ENCODE peak calls at places on chromosomes 2 and 18, in five cellular contexts. One of them, this sample, is unnamed. For H3K4me1, the result is how much of the 10 kb centered on the place peaks cover.

GRCh38 chr18:22015156-22015555 is 154.2 kb upstream of the GATA6 start:
- DNase-seq in heart right ventricle: no peak
- DNase-seq in lung: no peak
- DNase-seq in ovary: no peak
- DNase-seq in IMR-90: peak
- DNase-seq in this sample: no peak

GRCh38 chr2:16392647-16393482 is 272.8 kb downstream of the CYRIA start:
- DNase-seq in lung: no peak
- DNase-seq in IMR-90: no peak
- DNase-seq in heart right ventricle: no peak
- DNase-seq in ovary: no peak
- DNase-seq in this sample: no peak

GRCh38 chr2:86764661-86765307 is 25.9 kb downstream of the CD8A start:
- DNase-seq in lung: no peak
- DNase-seq in ovary: no peak
- DNase-seq in IMR-90: peak
- DNase-seq in heart right ventricle: no peak
- DNase-seq in this sample: peak

GRCh38 chr2:182559623-182560022 is 132.8 kb upstream of the PDE1A start:
- DNase-seq in heart right ventricle: no peak
- DNase-seq in IMR-90: peak
- DNase-seq in ovary: no peak
- DNase-seq in lung: no peak
- DNase-seq in this sample: no peak

GRCh38 chr18:41324934-41325333 is 630.1 kb upstream of the PIK3C3 start:
- DNase-seq in IMR-90: peak
- DNase-seq in ovary: no peak
- DNase-seq in lung: no peak
- DNase-seq in heart right ventricle: no peak
- DNase-seq in this sample: no peak

GRCh38 chr2:117199511-117199910 is 615.0 kb upstream of the DDX18 start:
- DNase-seq in IMR-90: no peak
- DNase-seq in ovary: no peak
- DNase-seq in heart right ventricle: no peak
- DNase-seq in lung: no peak
- DNase-seq in this sample: no peak

GRCh38 chr2:55033076-55033742 is 17.0 kb downstream of the RTN4 start:
- DNase-seq in ovary: no peak
- DNase-seq in heart right ventricle: no peak
- DNase-seq in IMR-90: no peak
- DNase-seq in lung: no peak
- DNase-seq in this sample: no peak

GRCh38 chr2:43331428-43331827 is 105.0 kb upstream of the ZFP36L2 start:
- DNase-seq in lung: no peak
- DNase-seq in IMR-90: peak
- DNase-seq in heart right ventricle: no peak
- DNase-seq in ovary: no peak
- DNase-seq in this sample: no peak

GRCh38 chr2:175030380-175031271 is 25.4 kb upstream of the CHN1 start:
- DNase-seq in ovary: peak
- DNase-seq in lung: no peak
- DNase-seq in IMR-90: peak
- DNase-seq in heart right ventricle: no peak
- DNase-seq in this sample: no peak

GRCh38 chr18:79241755-79242154 is 154.0 kb upstream of the NFATC1 start:
- DNase-seq in ovary: no peak
- DNase-seq in IMR-90: no peak
- DNase-seq in lung: no peak
- DNase-seq in heart right ventricle: no peak
- DNase-seq in this sample: no peak

GRCh38 chr2:219714681-219715080 is 87.3 kb downstream of the SLC4A3 start:
- DNase-seq in lung: no peak
- DNase-seq in heart right ventricle: no peak
- DNase-seq in IMR-90: no peak
- DNase-seq in ovary: no peak
- DNase-seq in this sample: no peak

GRCh38 chr2:226121339-226121738 is 678.3 kb downstream of the IRS1 start:
- DNase-seq in heart right ventricle: no peak
- DNase-seq in lung: no peak
- DNase-seq in IMR-90: peak
- DNase-seq in ovary: no peak
- DNase-seq in this sample: no peak

GRCh38 chr2:207926133-207927076 is 98.9 kb downstream of the PLEKHM3 start:
- DNase-seq in IMR-90: peak
- DNase-seq in lung: peak
- DNase-seq in heart right ventricle: peak
- DNase-seq in ovary: peak
- DNase-seq in this sample: peak

GRCh38 chr18:76397631-76398030 is 97.4 kb downstream of the ZNF516 start:
- DNase-seq in ovary: no peak
- DNase-seq in lung: no peak
- DNase-seq in heart right ventricle: no peak
- DNase-seq in IMR-90: no peak
- DNase-seq in this sample: no peak

GRCh38 chr2:43129676-43130547 is 96.5 kb downstream of the ZFP36L2 start:
- DNase-seq in lung: no peak
- DNase-seq in heart right ventricle: peak
- DNase-seq in ovary: no peak
- DNase-seq in IMR-90: peak
- DNase-seq in this sample: no peak

GRCh38 chr2:232018191-232018590 is 56.7 kb downstream of the DIS3L2 start:
- DNase-seq in heart right ventricle: no peak
- DNase-seq in lung: no peak
- DNase-seq in ovary: no peak
- DNase-seq in IMR-90: peak
- DNase-seq in this sample: no peak

GRCh38 chr2:19719540-19719939 is 182.2 kb downstream of the TTC32 start:
- DNase-seq in ovary: no peak
- DNase-seq in lung: no peak
- DNase-seq in heart right ventricle: no peak
- DNase-seq in IMR-90: no peak
- DNase-seq in this sample: no peak

GRCh38 chr2:43340945-43341356 is 114.5 kb upstream of the ZFP36L2 start:
- DNase-seq in ovary: no peak
- DNase-seq in heart right ventricle: no peak
- DNase-seq in IMR-90: peak
- DNase-seq in lung: no peak
- DNase-seq in this sample: peak

GRCh38 chr18:23745366-23745765 is 56.1 kb downstream of the LAMA3 start:
- DNase-seq in IMR-90: no peak
- DNase-seq in ovary: no peak
- DNase-seq in lung: no peak
- DNase-seq in heart right ventricle: no peak
- DNase-seq in this sample: no peak

GRCh38 chr2:74334931-74335333 is 8.3 kb downstream of the SLC4A5 start:
- DNase-seq in lung: peak
- DNase-seq in heart right ventricle: peak
- DNase-seq in IMR-90: peak
- DNase-seq in ovary: peak
- DNase-seq in this sample: peak

GRCh38 chr2:239035361-239035814 is 187.5 kb downstream of the TWIST2 start:
- DNase-seq in IMR-90: no peak
- DNase-seq in lung: peak
- DNase-seq in ovary: peak
- DNase-seq in heart right ventricle: peak
- DNase-seq in this sample: peak

GRCh38 chr2:101899871-101900270 is 91.9 kb upstream of the IL1R2 start:
- DNase-seq in heart right ventricle: no peak
- DNase-seq in lung: no peak
- DNase-seq in IMR-90: no peak
- DNase-seq in ovary: no peak
- DNase-seq in this sample: no peak
- H3K27ac ChIP-seq in heart right ventricle: no peak
- H3K27ac ChIP-seq in lung: no peak
- H3K27ac ChIP-seq in IMR-90: no peak
- H3K27ac ChIP-seq in ovary: no peak
- H3K27ac ChIP-seq in this sample: no peak

GRCh38 chr2:160294339-160294803 is 94.3 kb upstream of the ITGB6 start:
- DNase-seq in heart right ventricle: no peak
- DNase-seq in lung: peak
- DNase-seq in IMR-90: peak
- DNase-seq in ovary: peak
- DNase-seq in this sample: no peak
- H3K4me1 ChIP-seq in heart right ventricle: under half
- H3K4me1 ChIP-seq in lung: under half
- H3K4me1 ChIP-seq in IMR-90: under half
- H3K4me1 ChIP-seq in ovary: under half
- H3K4me1 ChIP-seq in this sample: under half

GRCh38 chr2:173955004-173955403 is 10.2 kb downstream of the SP3 start:
- DNase-seq in heart right ventricle: no peak
- DNase-seq in ovary: no peak
- DNase-seq in lung: no peak
- DNase-seq in IMR-90: no peak
- DNase-seq in this sample: no peak
- TF ChIP-seq CTCF in heart right ventricle: no peak
- TF ChIP-seq CTCF in ovary: no peak
- TF ChIP-seq CTCF in lung: no peak
- TF ChIP-seq CTCF in IMR-90: no peak
- TF ChIP-seq CTCF in this sample: no peak

GRCh38 chr2:23624378-23624777 is 239.4 kb downstream of the KLHL29 start:
- DNase-seq in lung: no peak
- DNase-seq in IMR-90: no peak
- DNase-seq in heart right ventricle: no peak
- DNase-seq in ovary: no peak
- DNase-seq in this sample: peak
- H3K27ac ChIP-seq in lung: no peak
- H3K27ac ChIP-seq in IMR-90: no peak
- H3K27ac ChIP-seq in heart right ventricle: no peak
- H3K27ac ChIP-seq in ovary: no peak
- H3K27ac ChIP-seq in this sample: no peak

GRCh38 chr2:25151718-25152117 is 16.7 kb downstream of the POMC start:
- DNase-seq in lung: no peak
- DNase-seq in heart right ventricle: no peak
- DNase-seq in IMR-90: no peak
- DNase-seq in ovary: no peak
- DNase-seq in this sample: no peak
- H3K4me1 ChIP-seq in lung: under half
- H3K4me1 ChIP-seq in heart right ventricle: under half
- H3K4me1 ChIP-seq in IMR-90: under half
- H3K4me1 ChIP-seq in ovary: under half
- H3K4me1 ChIP-seq in this sample: under half

DNA sequence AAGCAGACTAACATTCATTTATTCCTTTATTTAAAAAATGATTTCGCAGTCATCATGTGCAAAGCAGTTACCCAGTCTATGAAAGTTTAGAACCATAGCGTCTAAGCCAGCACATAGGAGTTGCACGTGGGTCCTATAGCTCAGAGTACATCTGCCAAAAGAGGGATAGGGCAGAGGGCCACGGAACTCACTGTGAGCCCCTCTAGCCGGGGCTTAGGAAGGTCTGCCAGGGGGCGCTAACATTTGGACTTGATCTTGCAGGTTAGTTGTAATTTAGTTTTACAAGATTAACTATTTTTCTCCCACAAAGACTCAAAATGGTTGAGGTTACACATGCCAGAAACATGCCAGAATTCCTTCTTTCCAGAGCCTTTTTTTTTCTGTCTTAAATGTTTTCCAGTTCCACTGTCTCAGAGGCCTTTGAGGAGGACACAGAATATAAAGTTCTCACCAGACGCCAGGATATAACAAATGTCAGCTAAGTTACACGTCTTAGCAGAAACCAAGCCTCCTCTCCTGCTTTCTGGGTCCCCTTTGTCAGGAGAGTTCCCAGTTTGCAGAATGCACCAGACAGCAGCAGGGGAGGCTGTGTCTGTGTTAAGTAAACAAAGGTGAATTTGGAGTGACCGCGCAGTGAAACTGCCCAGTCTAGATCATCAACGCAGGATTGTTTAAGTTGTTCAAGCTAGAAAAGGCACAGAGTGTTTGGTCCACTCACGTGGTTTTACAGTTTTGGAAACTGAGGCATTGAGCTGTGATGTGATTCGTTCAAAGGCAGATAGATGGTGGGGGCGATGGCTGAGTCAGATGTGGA is 292.0 kb downstream of the PRKCE start:
- DNase-seq in heart right ventricle: no peak
- DNase-seq in IMR-90: no peak
- DNase-seq in lung: no peak
- DNase-seq in ovary: no peak
- DNase-seq in this sample: no peak
- TF ChIP-seq CTCF in heart right ventricle: no peak
- TF ChIP-seq CTCF in IMR-90: no peak
- TF ChIP-seq CTCF in lung: no peak
- TF ChIP-seq CTCF in ovary: no peak
- TF ChIP-seq CTCF in this sample: no peak

DNA sequence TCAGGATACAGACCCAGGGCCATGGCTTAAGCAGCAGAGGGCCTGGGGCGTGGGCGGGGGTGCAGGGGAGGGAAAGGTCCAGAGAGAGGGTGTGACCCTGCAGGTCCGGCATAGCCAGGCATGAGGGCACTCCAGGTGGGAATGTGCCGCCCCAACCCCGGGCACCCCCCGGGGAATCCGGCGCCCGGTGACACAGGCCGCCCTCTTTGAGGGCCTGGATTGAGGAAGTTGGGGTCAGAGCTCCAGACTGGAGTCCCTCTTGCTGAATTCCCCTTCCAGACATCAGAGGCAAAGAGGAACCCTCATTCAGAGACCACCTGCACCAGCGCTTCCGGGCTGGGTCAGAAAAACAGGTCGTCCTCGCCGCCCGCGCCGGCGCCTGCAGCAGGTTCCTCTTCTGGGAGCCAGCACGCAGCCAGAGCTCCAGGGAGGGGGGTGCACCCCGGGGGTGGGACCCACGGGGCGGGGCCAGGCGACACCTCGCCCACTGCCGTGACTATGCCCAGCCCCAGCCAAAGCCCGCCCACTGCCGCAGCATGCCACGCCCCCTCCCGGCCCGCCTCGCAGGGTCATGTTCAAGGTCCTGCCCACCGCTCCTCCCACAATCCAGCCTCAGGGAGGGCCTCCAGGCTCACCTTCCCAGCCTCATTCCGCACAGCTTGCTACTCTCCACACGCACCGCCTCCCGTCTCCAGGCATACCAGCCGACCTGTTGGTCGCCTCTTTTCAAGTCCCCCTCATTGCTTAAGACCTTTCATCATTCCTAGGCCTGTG is 98.3 kb upstream of the ID2 start:
- DNase-seq in ovary: peak
- DNase-seq in lung: peak
- DNase-seq in IMR-90: peak
- DNase-seq in heart right ventricle: peak
- DNase-seq in this sample: peak
- H3K27ac ChIP-seq in ovary: no peak
- H3K27ac ChIP-seq in lung: peak
- H3K27ac ChIP-seq in IMR-90: no peak
- H3K27ac ChIP-seq in heart right ventricle: peak
- H3K27ac ChIP-seq in this sample: no peak

DNA sequence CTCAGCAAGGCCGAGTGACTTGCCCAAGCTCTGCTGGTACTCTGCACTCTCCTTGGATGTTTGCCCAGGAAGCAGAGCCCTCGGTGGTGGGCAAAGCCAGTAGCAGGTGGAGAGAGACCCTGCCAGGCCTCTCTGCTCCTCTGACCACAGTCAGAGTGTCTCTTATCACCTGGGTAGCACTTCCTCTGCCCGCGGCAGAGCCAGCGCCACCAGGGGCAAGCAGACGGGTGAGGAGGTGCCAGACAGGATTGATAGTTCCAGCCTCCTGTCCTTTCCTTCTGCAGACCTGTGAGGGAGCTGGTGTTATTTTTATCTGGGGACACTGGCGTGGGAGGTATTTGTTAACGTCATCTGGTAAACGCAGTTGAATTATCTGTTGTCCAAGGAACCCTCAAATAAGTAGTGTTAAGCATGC is 152.9 kb downstream of the SMAD7 start:
- DNase-seq in ovary: no peak
- DNase-seq in lung: no peak
- DNase-seq in IMR-90: no peak
- DNase-seq in heart right ventricle: peak
- DNase-seq in this sample: peak
- H3K4me1 ChIP-seq in ovary: under half
- H3K4me1 ChIP-seq in lung: under half
- H3K4me1 ChIP-seq in IMR-90: under half
- H3K4me1 ChIP-seq in heart right ventricle: under half
- H3K4me1 ChIP-seq in this sample: under half